ENCODE peak calls at places on chromosomes 11 and 22, in six cellular contexts. One of them, this sample, is unnamed.
A peak's percentile ranks its signal among the peaks of the same experiment; 100 is the strongest.

GRCh38 chr11:61333638-61334433 is 808 bp downstream of the TKFC start:
- DNase-seq in right lobe of liver: no peak
- DNase-seq in mammary epithelial cell: no peak
- DNase-seq in hippocampal formation: no peak
- DNase-seq in cardiac fibroblast: no peak
- DNase-seq in D341Med: no peak
- DNase-seq in this sample: no peak

GRCh38 chr22:45194686-45195085 is 31.0 kb downstream of the NUP50 start:
- DNase-seq in hippocampal formation: no peak
- DNase-seq in right lobe of liver: no peak
- DNase-seq in mammary epithelial cell: no peak
- DNase-seq in D341Med: no peak
- DNase-seq in cardiac fibroblast: no peak
- DNase-seq in this sample: no peak

GRCh38 chr11:2138075-2138435 is 1.1 kb downstream of the IGF2 start:
- DNase-seq in hippocampal formation: no peak
- DNase-seq in cardiac fibroblast: no peak
- DNase-seq in D341Med: no peak
- DNase-seq in right lobe of liver: no peak
- DNase-seq in mammary epithelial cell: no peak
- DNase-seq in this sample: no peak

GRCh38 chr22:39530692-39531331 is 1.7 kb downstream of the RPS19BP1 start:
- DNase-seq in hippocampal formation: no peak
- DNase-seq in cardiac fibroblast: peak; percentile 67
- DNase-seq in mammary epithelial cell: no peak
- DNase-seq in right lobe of liver: no peak
- DNase-seq in D341Med: no peak
- DNase-seq in this sample: no peak

GRCh38 chr11:12291767-12292166 is 85.6 kb upstream of the PARVA start:
- DNase-seq in cardiac fibroblast: no peak
- DNase-seq in mammary epithelial cell: no peak
- DNase-seq in D341Med: no peak
- DNase-seq in hippocampal formation: no peak
- DNase-seq in right lobe of liver: no peak
- DNase-seq in this sample: no peak

GRCh38 chr11:72842644-72843330 is 28.6 kb downstream of the ATG16L2 start:
- DNase-seq in cardiac fibroblast: no peak
- DNase-seq in right lobe of liver: no peak
- DNase-seq in hippocampal formation: no peak
- DNase-seq in mammary epithelial cell: no peak
- DNase-seq in D341Med: no peak
- DNase-seq in this sample: no peak

GRCh38 chr11:5620606-5621521 is 3.9 kb upstream of the TRIM34 start:
- DNase-seq in D341Med: no peak
- DNase-seq in mammary epithelial cell: peak; percentile 84
- DNase-seq in right lobe of liver: no peak
- DNase-seq in cardiac fibroblast: peak; percentile 87
- DNase-seq in hippocampal formation: no peak
- DNase-seq in this sample: no peak

GRCh38 chr22:44020981-44021380 is 3.1 kb upstream of the PARVB start:
- DNase-seq in mammary epithelial cell: no peak
- DNase-seq in cardiac fibroblast: no peak
- DNase-seq in hippocampal formation: no peak
- DNase-seq in D341Med: no peak
- DNase-seq in right lobe of liver: no peak
- DNase-seq in this sample: no peak

GRCh38 chr11:124194696-124195418 is 11.7 kb downstream of the OR10D3 start:
- DNase-seq in right lobe of liver: no peak
- DNase-seq in hippocampal formation: no peak
- DNase-seq in cardiac fibroblast: peak; percentile 81
- DNase-seq in mammary epithelial cell: peak; percentile 48
- DNase-seq in D341Med: peak; percentile 51
- DNase-seq in this sample: peak; percentile 65

This sample was measured in transverse colon.